ENCODE peak calls at places on chromosomes 6 and 20, in nine cellular contexts. P, R, F, G, T, L, J, Q and N are unnamed samples.
A peak's percentile ranks its signal among the peaks of the same experiment; 100 is the strongest.

GRCh38 chr6:159390384-159390783 is 221.2 kb downstream of the FNDC1 start:
- DNase-seq in J (no peak), Q (no peak), P (no peak), T (no peak), G (no peak), R (no peak), L (no peak), F (no peak), N (no peak)

GRCh38 chr20:20663841-20664240 is 48.6 kb downstream of the RALGAPA2 start:
- DNase-seq in L (no peak), R (no peak), J (no peak), G (no peak), F (no peak), P (peak; percentile 63), Q (peak; percentile 3), T (no peak), N (no peak)

GRCh38 chr6:53765270-53765669 is 29.5 kb upstream of the LRRC1 start:
- DNase-seq in P (no peak), Q (no peak), R (no peak), T (no peak), L (no peak), F (no peak), J (no peak), G (no peak), N (no peak)

GRCh38 chr6:446418-447366 is 55.1 kb downstream of the IRF4 start:
- DNase-seq in L (no peak), P (no peak), F (no peak), G (no peak), J (no peak), Q (no peak), T (peak; percentile 94), R (peak; percentile 67), N (no peak)

GRCh38 chr6:94260755-94261154 is 841.4 kb upstream of the EPHA7 start:
- DNase-seq in P (no peak), T (no peak), L (no peak), J (no peak), G (no peak), R (no peak), F (no peak), Q (no peak), N (no peak)

GRCh38 chr6:128981716-128982115 is 98.8 kb downstream of the LAMA2 start:
- DNase-seq in G (no peak), T (no peak), Q (peak; percentile 29), F (no peak), P (no peak), R (no peak), L (no peak), J (no peak), N (no peak)

GRCh38 chr6:4603856-4604369 is 172.3 kb upstream of the CDYL start:
- DNase-seq in J (no peak), G (no peak), F (no peak), R (no peak), L (no peak), Q (no peak), T (no peak), P (no peak), N (no peak)

GRCh38 chr20:642398-643174 is 10.4 kb downstream of the SRXN1 start:
- DNase-seq in P (no peak), F (no peak), G (no peak), Q (no peak), T (no peak), L (no peak), J (no peak), R (no peak), N (no peak)

GRCh38 chr6:121590438-121590837 is 155.0 kb downstream of the GJA1 start:
- DNase-seq in R (no peak), P (no peak), L (no peak), Q (no peak), T (no peak), F (no peak), G (no peak), J (no peak), N (no peak)

GRCh38 chr20:18663932-18664331 is 76.1 kb downstream of the DTD1 start:
- DNase-seq in T (no peak), L (no peak), J (no peak), P (no peak), F (peak; percentile 60), G (no peak), Q (no peak), R (no peak), N (no peak)

GRCh38 chr20:17634666-17635319 is 47.2 kb downstream of the RRBP1 start:
- DNase-seq in P (no peak), R (no peak), L (no peak), G (peak; percentile 22), Q (no peak), J (no peak), T (no peak), F (no peak), N (no peak)

GRCh38 chr20:62368629-62369507 is 1.8 kb upstream of the LAMA5 start:
- DNase-seq in L (peak; percentile 76), Q (peak; percentile 76), T (no peak), G (no peak), F (peak; percentile 63), J (no peak), R (no peak), P (no peak), N (no peak)

GRCh38 chr20:48047453-48047852 is 262.2 kb upstream of the SULF2 start:
- DNase-seq in P (no peak), T (no peak), L (no peak), R (no peak), Q (peak; percentile 52), G (no peak), F (no peak), J (no peak), N (no peak)

GRCh38 chr6:39865011-39865888 is 69.0 kb downstream of the MOCS1 start:
- DNase-seq in F (peak; percentile 32), R (peak; percentile 35), L (peak; percentile 71), J (no peak), Q (peak; percentile 73), G (peak; percentile 1), P (no peak), T (peak; percentile 3), N (no peak)

GRCh38 chr6:650098-650497 is 6.8 kb downstream of the HUS1B start:
- DNase-seq in G (no peak), T (no peak), J (no peak), F (no peak), Q (no peak), P (no peak), L (no peak), R (no peak), N (no peak)

GRCh38 chr6:20620043-20620442 is 85.8 kb downstream of the CDKAL1 start:
- DNase-seq in P (no peak), G (no peak), Q (no peak), R (no peak), F (no peak), T (no peak), L (no peak), J (no peak), N (no peak)

GRCh38 chr6:72784581-72784980 is 162.7 kb downstream of the KCNQ5 start:
- DNase-seq in L (no peak), G (no peak), J (no peak), P (no peak), R (no peak), Q (no peak), F (no peak), T (no peak), N (no peak)

GRCh38 chr6:13411484-13411883 is 75.9 kb downstream of the GFOD1 start:
- DNase-seq in R (no peak), Q (no peak), J (no peak), G (no peak), P (no peak), L (no peak), F (no peak), T (no peak), N (no peak)

GRCh38 chr6:22221630-22222029 is 75.2 kb downstream of the PRL start:
- DNase-seq in L (no peak), R (no peak), Q (no peak), P (no peak), J (no peak), T (no peak), F (no peak), G (no peak), N (no peak)

GRCh38 chr6:76984572-76984971 is 478.7 kb downstream of the HTR1B start:
- DNase-seq in Q (peak; percentile 6), F (no peak), T (no peak), J (no peak), R (no peak), L (no peak), P (no peak), G (no peak), N (no peak)

GRCh38 chr6:71284785-71285184 is 3.8 kb upstream of the OGFRL1 start:
- DNase-seq in J (no peak), R (no peak), L (no peak), Q (peak; percentile 65), P (no peak), G (no peak), T (no peak), F (no peak), N (no peak)

GRCh38 chr6:43740961-43741764 is 28.8 kb upstream of the VEGFA start:
- DNase-seq in P (no peak), R (no peak), J (no peak), L (no peak), T (no peak), F (no peak), Q (no peak), G (no peak), N (no peak)

GRCh38 chr6:111477481-111477938 is 5.5 kb downstream of the REV3L start:
- DNase-seq in Q (no peak), F (peak; percentile 43), T (no peak), L (no peak), R (no peak), J (no peak), G (no peak), P (no peak), N (no peak)

GRCh38 chr20:41344477-41344876 is 3.9 kb downstream of the LPIN3 start:
- DNase-seq in R (no peak), L (no peak), P (no peak), J (no peak), G (no peak), Q (no peak), T (no peak), F (no peak), N (no peak)

GRCh38 chr6:45445364-45445748 is 67.6 kb upstream of the SUPT3H start:
- DNase-seq in Q (no peak), R (no peak), J (no peak), F (no peak), G (peak; percentile 84), T (no peak), P (no peak), L (no peak), N (no peak)

GRCh38 chr6:70459235-70459634 is 45.9 kb downstream of the FAM135A start:
- DNase-seq in L (no peak), P (no peak), G (no peak), R (no peak), J (no peak), F (no peak), T (no peak), Q (no peak), N (no peak)

GRCh38 chr6:26064619-26065257 is 22.5 kb upstream of the HFE start:
- DNase-seq in J (peak; percentile 18), R (peak; percentile 7), P (peak; percentile 40), F (peak; percentile 68), Q (peak; percentile 67), G (peak; percentile 74), L (no peak), T (no peak), N (no peak)

GRCh38 chr6:132279592-132280139 is 121.6 kb downstream of the MOXD1 start:
- DNase-seq in Q (peak; percentile 77), L (peak; percentile 71), G (peak; percentile 86), P (peak; percentile 69), F (peak; percentile 75), T (peak; percentile 35), R (peak; percentile 50), J (peak; percentile 80), N (peak; percentile 51)

GRCh38 chr6:161370882-161371281 is 97.0 kb upstream of the AGPAT4 start:
- DNase-seq in G (peak; percentile 68), J (peak; percentile 83), R (peak; percentile 58), T (peak; percentile 42), Q (peak; percentile 77), L (peak; percentile 61), P (peak; percentile 41), F (peak; percentile 60), N (peak; percentile 42)

GRCh38 chr20:63074182-63074581 is 67.4 kb upstream of the BHLHE23 start:
- DNase-seq in T (no peak), R (no peak), Q (no peak), L (peak; percentile 2), J (no peak), F (no peak), P (no peak), G (no peak), N (no peak)

GRCh38 chr6:7526755-7527154 is 14.7 kb upstream of the DSP start:
- DNase-seq in T (no peak), G (no peak), F (no peak), P (no peak), Q (no peak), R (no peak), J (no peak), L (no peak), N (no peak)